ENCODE peak calls at places on chromosomes 7 and 10, in four cellular contexts. V, X, A and Q are unnamed samples.

GRCh38 chr10:96613565-96613964 is 26.8 kb upstream of the TM9SF3 start:
- DNase-seq in V (no peak), X (no peak), A (no peak), Q (no peak)

GRCh38 chr10:90775351-90776028 is 82.3 kb downstream of the HTR7 start:
- DNase-seq in V (no peak), X (no peak), A (peak), Q (peak)

GRCh38 chr7:786472-787255 is 45.6 kb upstream of the SUN1 start:
- DNase-seq in V (peak), X (peak), A (no peak), Q (peak)

GRCh38 chr10:12534824-12535223 is 185.5 kb downstream of the CAMK1D start:
- DNase-seq in V (no peak), X (peak), A (no peak), Q (no peak)

GRCh38 chr10:129852829-129853228 is 111.2 kb downstream of the EBF3 start:
- DNase-seq in V (no peak), X (no peak), A (no peak), Q (no peak)

GRCh38 chr7:157438121-157439025 is 101.6 kb downstream of the DNAJB6 start:
- DNase-seq in V (no peak), X (no peak), A (no peak), Q (no peak)

GRCh38 chr7:83166-83840 is 109.1 kb upstream of the FAM20C start:
- DNase-seq in V (no peak), X (no peak), A (no peak), Q (no peak)

GRCh38 chr7:36984051-36984492 is 259.8 kb upstream of the AOAH start:
- DNase-seq in V (no peak), X (no peak), A (no peak), Q (no peak)

GRCh38 chr7:68873616-68874015 is 724.7 kb upstream of the AUTS2 start:
- DNase-seq in V (no peak), X (no peak), A (no peak), Q (no peak)

GRCh38 chr10:69576334-69577011 is 3.3 kb upstream of the NEUROG3 start:
- DNase-seq in V (no peak), X (no peak), A (no peak), Q (no peak)

GRCh38 chr10:86945361-86946214 is 11.8 kb downstream of the MMRN2 start:
- DNase-seq in V (no peak), X (no peak), A (no peak), Q (no peak)

GRCh38 chr10:67665491-67665890 is 30.5 kb downstream of the CTNNA3 start:
- DNase-seq in V (no peak), X (no peak), A (no peak), Q (no peak)

GRCh38 chr10:62264702-62265436 is 3.8 kb downstream of the RTKN2 start:
- DNase-seq in V (no peak), X (peak), A (no peak), Q (peak)

GRCh38 chr7:40341836-40342235 is 207.0 kb downstream of the SUGCT start:
- DNase-seq in V (no peak), X (no peak), A (no peak), Q (no peak)

GRCh38 chr7:2738110-2738509 is 50.1 kb downstream of the AMZ1 start:
- DNase-seq in V (no peak), X (no peak), A (no peak), Q (peak)

GRCh38 chr10:16787361-16787791 is 29.8 kb downstream of the RSU1 start:
- DNase-seq in V (no peak), X (no peak), A (no peak), Q (no peak)

GRCh38 chr10:127398140-127398966 is 150.8 kb upstream of the NPS start:
- DNase-seq in V (no peak), X (no peak), A (no peak), Q (no peak)

GRCh38 chr7:134447383-134447782 is 11.5 kb downstream of the AKR1B1 start:
- DNase-seq in V (no peak), X (no peak), A (no peak), Q (no peak)

GRCh38 chr10:31399631-31400030 is 80.6 kb downstream of the ZEB1 start:
- DNase-seq in V (no peak), X (no peak), A (no peak), Q (no peak)
- TF ChIP-seq SPI1 in V (no peak), X (no peak), A (no peak), Q (no peak)

DNA sequence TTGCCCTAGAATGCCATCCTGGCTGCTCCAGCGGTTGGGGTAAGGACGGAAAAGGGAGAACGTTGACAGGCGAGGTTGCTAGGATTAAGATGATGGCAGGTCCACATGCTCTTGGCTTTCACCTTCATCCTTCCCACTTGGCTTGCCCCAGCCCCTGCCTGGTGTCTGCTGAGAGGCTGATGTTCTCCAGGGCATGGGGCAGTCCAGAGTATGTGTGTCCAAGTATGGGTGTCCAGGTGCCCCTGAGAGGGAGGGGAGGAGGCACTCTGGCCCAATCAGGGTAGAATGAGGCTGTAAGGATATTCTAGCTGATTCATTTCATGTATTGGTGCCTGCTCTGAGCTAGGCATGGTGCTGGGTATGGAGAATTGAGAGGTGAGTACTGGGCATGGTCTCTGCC is 12.6 kb downstream of the NEURL1 start:
- DNase-seq in V (no peak), X (no peak), A (no peak), Q (no peak)
- TF ChIP-seq SPI1 in V (no peak), X (no peak), A (no peak), Q (no peak)

DNA sequence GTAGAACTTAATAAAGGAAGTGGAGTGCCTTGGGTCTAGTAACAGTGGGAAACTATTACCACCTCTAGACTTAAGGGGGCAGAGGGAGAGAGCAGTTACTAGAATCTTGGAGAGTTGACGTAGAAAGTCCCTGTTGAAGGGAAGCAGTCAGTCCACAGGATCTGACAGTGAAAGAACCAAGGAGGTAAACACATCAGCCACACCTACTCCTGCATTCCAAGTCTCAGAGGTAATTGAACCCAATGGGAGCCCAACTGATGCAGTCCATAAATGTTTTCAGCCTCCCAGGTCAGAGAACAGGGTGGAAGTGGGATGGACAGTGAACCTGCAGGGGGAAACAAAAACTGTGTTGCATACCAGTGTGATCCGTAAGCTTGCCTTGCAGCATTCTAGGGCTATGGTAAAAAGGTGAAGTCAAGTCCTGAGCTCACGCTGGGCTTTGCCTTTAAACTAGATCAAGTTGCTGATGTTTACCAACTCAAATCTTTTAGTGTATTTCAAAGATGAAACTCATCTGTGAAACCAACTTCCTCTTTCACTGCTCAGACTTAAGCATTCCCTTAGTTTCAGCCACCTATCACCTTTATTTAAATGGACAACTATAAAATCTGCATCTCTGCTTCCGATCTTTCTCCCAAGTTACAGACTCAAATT is 57.2 kb downstream of the SLC16A12 start:
- DNase-seq in V (peak), X (no peak), A (no peak), Q (no peak)
- TF ChIP-seq SPI1 in V (peak), X (no peak), A (peak), Q (peak)

DNA sequence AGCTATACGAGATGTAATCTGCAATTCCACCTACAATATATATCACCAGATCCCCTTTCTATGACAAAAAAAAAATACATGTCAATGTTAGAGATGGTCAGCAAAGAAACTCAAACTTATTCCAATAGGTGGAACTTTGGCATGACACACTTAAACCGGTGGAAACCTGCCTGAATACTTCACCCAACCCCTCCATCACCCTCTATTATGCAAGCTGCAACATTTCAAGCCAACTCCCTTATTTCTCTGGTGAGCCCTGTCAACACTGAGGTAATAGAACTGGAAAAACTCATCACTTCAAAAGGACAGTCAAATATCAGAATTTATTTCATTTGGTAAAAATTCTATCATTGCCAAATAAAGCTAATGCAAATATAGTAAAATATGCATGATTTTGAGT is 3.6 kb downstream of the ZNF438 start:
- DNase-seq in V (no peak), X (no peak), A (no peak), Q (no peak)
- TF ChIP-seq SPI1 in V (no peak), X (no peak), A (no peak), Q (no peak)

GRCh38 chr10:131726967-131727366 is 173.8 kb upstream of the PPP2R2D start:
- DNase-seq in V (no peak), X (peak), A (no peak), Q (no peak)

GRCh38 chr10:131726460-131726861 is 174.3 kb upstream of the PPP2R2D start:
- DNase-seq in V (no peak), X (no peak), A (no peak), Q (no peak)

GRCh38 chr10:131727612-131728011 is 173.2 kb upstream of the PPP2R2D start:
- DNase-seq in V (no peak), X (no peak), A (no peak), Q (no peak)

GRCh38 chr10:131724891-131725735 is 175.7 kb upstream of the PPP2R2D start:
- DNase-seq in V (no peak), X (no peak), A (no peak), Q (no peak)

DNA sequence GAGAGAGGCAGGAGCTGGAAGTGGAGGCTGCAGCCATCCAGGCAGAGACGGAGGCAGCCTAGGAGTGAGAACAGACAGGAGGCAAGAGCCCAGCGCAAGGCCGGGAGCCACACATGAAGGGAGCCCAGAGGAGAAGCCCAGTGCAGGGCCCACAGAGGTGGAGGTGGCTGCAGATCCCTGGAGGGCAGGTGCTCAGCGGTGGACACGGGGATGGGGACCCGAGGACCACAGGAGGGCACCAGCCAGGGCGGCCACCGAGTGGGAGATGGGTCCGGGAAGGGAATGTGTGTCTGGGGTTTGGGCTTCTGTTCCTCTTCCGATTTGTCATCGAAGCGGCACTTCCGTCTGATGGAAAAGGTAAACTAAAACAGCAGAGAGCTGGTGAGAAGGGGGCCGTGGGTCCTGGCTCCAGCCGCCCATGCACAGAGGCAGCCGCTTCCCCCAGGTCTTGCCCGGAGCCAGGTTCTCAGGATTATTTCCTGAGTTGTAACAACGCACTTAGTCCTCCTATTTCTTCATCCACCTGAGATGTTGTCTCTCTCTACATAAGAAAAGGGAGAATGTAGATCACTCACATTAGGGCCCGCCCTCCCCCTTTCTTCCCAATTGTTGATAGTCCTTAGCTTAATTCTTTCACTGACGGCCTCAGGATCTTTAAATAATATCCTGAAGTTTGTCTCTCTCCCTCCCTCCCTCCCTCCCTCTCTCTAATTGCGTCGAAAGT is 174.9 kb upstream of the PPP2R2D start:
- DNase-seq in V (no peak), X (no peak), A (no peak), Q (no peak)
- TF ChIP-seq SPI1 in V (no peak), X (no peak), A (no peak), Q (no peak)

GRCh38 chr7:50812847-50813475 is 30.3 kb upstream of the GRB10 start:
- DNase-seq in V (no peak), X (peak), A (no peak), Q (no peak)
- TF ChIP-seq SPI1 in V (no peak), X (no peak), A (no peak), Q (no peak)

DNA sequence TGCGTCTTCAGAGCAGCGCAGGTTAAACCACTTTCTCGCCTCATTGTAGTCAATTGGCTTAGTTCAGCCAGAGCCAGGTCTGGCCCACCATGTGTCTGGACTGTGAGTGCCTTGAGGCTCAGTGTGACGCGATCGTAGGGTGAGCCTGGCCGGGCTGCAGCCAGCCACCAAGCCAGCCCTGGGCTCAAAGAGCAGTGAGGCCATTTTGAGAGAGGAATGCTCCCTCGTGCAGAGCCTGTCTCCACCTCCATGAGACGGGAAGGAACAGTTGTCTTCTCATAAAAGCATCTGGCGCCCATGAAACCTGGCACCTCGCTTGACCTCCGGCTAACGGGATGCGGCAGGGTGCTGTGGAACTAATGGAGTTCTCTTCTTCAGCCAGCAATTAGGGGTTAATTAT is 34.5 kb downstream of the LHPP start:
- DNase-seq in V (no peak), X (no peak), A (no peak), Q (no peak)
- TF ChIP-seq SPI1 in V (no peak), X (no peak), A (no peak), Q (no peak)

GRCh38 chr10:35533565-35533964 is 71.6 kb upstream of the GJD4 start:
- DNase-seq in V (no peak), X (peak), A (no peak), Q (no peak)
- TF ChIP-seq SPI1 in V (no peak), X (peak), A (no peak), Q (no peak)

GRCh38 chr7:22833113-22833512 is 10.5 kb upstream of the TOMM7 start:
- DNase-seq in V (no peak), X (no peak), A (no peak), Q (no peak)

GRCh38 chr7:22832422-22832821 is 9.8 kb upstream of the TOMM7 start:
- DNase-seq in V (no peak), X (no peak), A (no peak), Q (no peak)

GRCh38 chr7:22827563-22827962 is 4.9 kb upstream of the TOMM7 start:
- DNase-seq in V (no peak), X (no peak), A (no peak), Q (no peak)

GRCh38 chr7:22834028-22834427 is 11.4 kb upstream of the TOMM7 start:
- DNase-seq in V (no peak), X (no peak), A (no peak), Q (no peak)

DNA sequence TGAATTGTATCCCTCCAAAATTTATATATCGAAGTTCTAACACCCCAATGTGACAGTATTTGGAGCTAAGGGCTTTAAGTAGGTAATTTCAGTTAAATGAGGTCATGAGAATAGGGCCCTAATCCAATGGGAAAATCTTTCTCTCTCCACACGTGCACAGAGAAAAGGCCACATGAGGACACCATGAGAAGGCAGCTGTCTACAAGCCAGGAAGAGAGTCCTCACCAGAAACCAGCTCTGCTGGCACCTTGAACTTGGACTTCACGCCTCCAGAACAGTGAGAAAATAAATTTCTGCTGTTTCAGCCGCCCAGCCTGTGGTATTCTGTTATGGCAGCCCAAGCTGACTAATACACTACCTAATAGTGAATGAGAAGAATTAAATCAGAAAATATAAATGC is 9.0 kb upstream of the TOMM7 start:
- DNase-seq in V (no peak), X (no peak), A (no peak), Q (no peak)
- TF ChIP-seq SPI1 in V (no peak), X (no peak), A (no peak), Q (no peak)

DNA sequence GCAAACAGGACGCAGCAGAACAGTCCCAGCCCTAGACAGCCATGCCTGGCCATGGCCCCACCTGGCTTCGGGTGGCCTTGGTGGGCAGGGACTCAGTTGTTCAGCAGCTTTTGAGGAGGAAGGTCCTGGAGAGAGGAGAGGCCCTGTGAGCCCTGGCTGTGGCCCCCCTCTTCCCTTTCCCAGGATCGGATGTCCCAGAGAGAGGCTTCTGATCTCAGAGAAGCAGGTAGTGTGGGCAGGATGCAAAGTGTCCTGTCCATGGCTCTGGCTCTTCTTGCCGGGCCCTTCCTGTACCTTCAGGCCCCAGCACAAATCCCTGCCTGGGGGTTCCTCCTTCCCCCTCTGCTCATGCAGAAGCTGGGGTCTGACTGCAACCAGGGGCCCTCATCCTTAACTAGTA is 1.6 kb downstream of the PRRT4 start:
- DNase-seq in V (no peak), X (no peak), A (no peak), Q (no peak)
- TF ChIP-seq SPI1 in V (no peak), X (no peak), A (no peak), Q (no peak)